ENCODE peak calls at places on chromosomes 1 and 21, in eight cellular contexts. W is T1000; B is tibial nerve; Y is OCI-M1; N is HCT116; H is Right ventricle myocardium superior; G is stimulated activated CD8-positive, alpha-beta memory T cell treated with anti-CD3 and anti-CD28 coated beads, Interleukin-2, amount 100 ng/mL, for 48 hours; A is activated CD8-positive, alpha-beta memory T cell treated with anti-CD3 and anti-CD28 coated beads, Interleukin-2, amount 50 U/mL, for 48 hours. O is an unnamed sample.

GRCh38 chr1:203103201-203103600 is 17.4 kb upstream of the MYOG start:
- DNase-seq in N (no peak), B (no peak), H (no peak), G (no peak), A (no peak), W (no peak), Y (no peak), O (no peak)

GRCh38 chr1:201510734-201511133 is 3.8 kb upstream of the CSRP1 start:
- DNase-seq in A (no peak), G (no peak), N (no peak), B (no peak), H (no peak), Y (no peak), W (no peak), O (no peak)

GRCh38 chr21:17270234-17270633 is 242.6 kb upstream of the CXADR start:
- DNase-seq in A (no peak), B (peak; percentile 24), N (no peak), Y (peak; percentile 64), W (no peak), G (no peak), H (peak; percentile 53), O (no peak)

GRCh38 chr1:178806665-178807300 is 64.1 kb downstream of the ANGPTL1 start:
- DNase-seq in A (no peak), N (no peak), G (no peak), H (no peak), W (no peak), Y (no peak), B (no peak), O (peak; percentile 6)

GRCh38 chr1:220818421-220819173 is 31.9 kb downstream of the MTARC1 start:
- DNase-seq in Y (no peak), B (no peak), G (no peak), A (no peak), W (peak; percentile 69), H (no peak), N (no peak), O (no peak)

GRCh38 chr1:117537291-117537920 is 68.4 kb upstream of the TENT5C start:
- DNase-seq in W (no peak), H (no peak), G (no peak), Y (no peak), A (no peak), N (no peak), B (no peak), O (peak; percentile 60)

GRCh38 chr1:240136402-240136801 is 44.7 kb downstream of the FMN2 start:
- DNase-seq in Y (no peak), B (no peak), H (no peak), G (no peak), N (no peak), W (no peak), A (no peak), O (no peak)

GRCh38 chr1:152107984-152108898 is 7.0 kb downstream of the TCHH start:
- DNase-seq in G (no peak), H (peak; percentile 62), B (no peak), W (no peak), A (no peak), N (peak; percentile 63), Y (no peak), O (no peak)

GRCh38 chr1:118184737-118185082 is 318 bp downstream of the SPAG17 start:
- DNase-seq in W (no peak), A (no peak), N (no peak), Y (no peak), H (no peak), B (no peak), G (no peak), O (peak; percentile 7)

GRCh38 chr21:34544032-34544496 is 32.1 kb upstream of the KCNE1 start:
- DNase-seq in B (no peak), H (no peak), G (peak; percentile 30), Y (peak; percentile 94), A (peak; percentile 59), W (peak; percentile 33), N (peak; percentile 80), O (peak; percentile 94)

GRCh38 chr1:234957330-234958065 is 171.1 kb downstream of the TOMM20 start:
- DNase-seq in G (no peak), H (no peak), A (peak; percentile 46), B (no peak), W (peak; percentile 49), Y (peak; percentile 36), N (peak; percentile 44), O (peak; percentile 97)

GRCh38 chr1:94070746-94071318 is 50.1 kb downstream of the ABCA4 start:
- DNase-seq in H (no peak), Y (no peak), B (no peak), W (no peak), G (no peak), A (no peak), N (no peak), O (no peak)

GRCh38 chr1:116879478-116880133 is 30.1 kb upstream of the PTGFRN start:
- DNase-seq in A (no peak), W (no peak), G (no peak), H (no peak), B (no peak), N (no peak), Y (no peak), O (no peak)

GRCh38 chr1:198280080-198280479 is 123.3 kb downstream of the NEK7 start:
- DNase-seq in Y (no peak), B (no peak), A (no peak), H (no peak), G (no peak), W (no peak), N (no peak), O (peak; percentile 57)

GRCh38 chr1:29352719-29353420 is 116.5 kb downstream of the PTPRU start:
- DNase-seq in W (no peak), B (no peak), G (no peak), Y (no peak), N (no peak), A (no peak), H (no peak), O (no peak)

GRCh38 chr1:40267767-40268187 is 9.7 kb downstream of the ZMPSTE24 start:
- DNase-seq in Y (no peak), H (no peak), A (no peak), W (peak; percentile 50), N (no peak), B (no peak), G (no peak), O (no peak)

GRCh38 chr1:178870944-178871343 is at the start of gene ANGPTL1:
- DNase-seq in H (no peak), G (no peak), Y (peak; percentile 57), W (no peak), A (no peak), B (no peak), N (no peak), O (no peak)

GRCh38 chr1:181779343-181779742 is 282.2 kb downstream of the ZNF648 start:
- DNase-seq in N (no peak), W (no peak), G (no peak), Y (no peak), H (no peak), A (no peak), B (no peak), O (no peak)

GRCh38 chr1:3313579-3313955 is 140.9 kb upstream of the ARHGEF16 start:
- DNase-seq in B (peak; percentile 82), N (no peak), W (no peak), Y (no peak), A (no peak), H (peak; percentile 96), G (no peak), O (no peak)

GRCh38 chr1:59879556-59879955 is 47.0 kb downstream of the CYP2J2 start:
- DNase-seq in G (peak; percentile 12), N (peak; percentile 38), A (peak; percentile 56), Y (peak; percentile 82), W (no peak), H (peak; percentile 57), B (peak; percentile 30), O (peak; percentile 84)

GRCh38 chr21:41779659-41780058 is 12.8 kb upstream of the RIPK4 start:
- DNase-seq in B (no peak), W (no peak), G (no peak), Y (no peak), H (no peak), N (no peak), A (no peak), O (peak; percentile 57)

GRCh38 chr1:19122668-19123067 is 87.4 kb downstream of the UBR4 start:
- DNase-seq in A (no peak), G (no peak), Y (no peak), H (no peak), N (no peak), B (no peak), W (peak; percentile 12), O (peak; percentile 90)

GRCh38 chr1:18481190-18481920 is 625 bp downstream of the KLHDC7A start:
- DNase-seq in H (no peak), N (no peak), Y (no peak), G (no peak), B (no peak), A (no peak), W (no peak), O (no peak)

GRCh38 chr21:43295016-43295958 is 126.5 kb downstream of the CRYAA start:
- DNase-seq in G (no peak), H (peak; percentile 33), Y (no peak), A (no peak), N (no peak), W (no peak), B (no peak), O (no peak)

O was measured in small intestine.